ENCODE peak calls at places on chromosomes 13 and 19, in eight cellular contexts. N is CD4-positive, alpha-beta memory T cell; Z is frontal cortex; G is IMR-90; K is amniotic stem cell; M is prostate gland; E is astrocyte of the spinal cord; F is EL. R is an unnamed sample.

GRCh38 chr13:33111414-33112110 is 95.3 kb downstream of the KL start:
- DNase-seq in N (no peak), Z (no peak), G (peak), K (no peak), M (no peak), E (peak), F (peak), R (no peak)

GRCh38 chr13:44451109-44451508 is 77.5 kb downstream of the SERP2 start:
- DNase-seq in N (no peak), Z (no peak), G (peak), K (no peak), M (no peak), E (no peak), F (no peak), R (no peak)

GRCh38 chr19:48836089-48837017 is at the start of gene HSD17B14:
- DNase-seq in N (no peak), Z (no peak), G (no peak), K (no peak), M (no peak), E (peak), F (peak), R (peak)

GRCh38 chr13:33763021-33763420 is 54.9 kb upstream of the RFC3 start:
- DNase-seq in N (no peak), Z (no peak), G (no peak), K (no peak), M (no peak), E (peak), F (no peak), R (no peak)

GRCh38 chr13:33126909-33127607 is 110.8 kb downstream of the KL start:
- DNase-seq in N (no peak), Z (no peak), G (peak), K (no peak), M (no peak), E (no peak), F (peak), R (no peak)

GRCh38 chr13:64925284-64925683 is 2304.9 kb downstream of the PCDH9 start:
- DNase-seq in N (no peak), Z (no peak), G (peak), K (no peak), M (no peak), E (peak), F (no peak), R (no peak)

GRCh38 chr19:56637976-56638555 is 4.9 kb upstream of the SMIM17 start:
- DNase-seq in N (peak), Z (peak), G (peak), K (peak), M (peak), E (peak), F (peak), R (no peak)

GRCh38 chr13:110466261-110466660 is 95.3 kb downstream of the RAB20 start:
- DNase-seq in N (no peak), Z (no peak), G (no peak), K (no peak), M (no peak), E (no peak), F (no peak), R (no peak)

GRCh38 chr13:20499986-20500385 is 25.7 kb downstream of the CRYL1 start:
- DNase-seq in N (no peak), Z (no peak), G (peak), K (no peak), M (no peak), E (peak), F (peak), R (no peak)

GRCh38 chr13:113124211-113125025 is 1.8 kb downstream of the F10 start:
- DNase-seq in N (no peak), Z (no peak), G (no peak), K (no peak), M (no peak), E (no peak), F (no peak), R (no peak)

R was measured in SW 1271.